ENCODE peak calls at places on chromosomes 12 and 14, in four cellular contexts. S is H1, G is SK-N-SH, M is HCT116. Q is an unnamed sample.

GRCh38 chr12:27163048-27163715 is 80.8 kb upstream of the C12orf71 start:
- DNase-seq in S (no peak), G (no peak), M (no peak), Q (peak)

GRCh38 chr12:26286186-26286585 is 90.8 kb downstream of the SSPN start:
- DNase-seq in S (no peak), G (no peak), M (no peak), Q (no peak)

GRCh38 chr12:71014180-71014785 is 93.7 kb upstream of the PTPRR start:
- DNase-seq in S (no peak), G (peak), M (peak), Q (no peak)

GRCh38 chr12:29415111-29415510 is 34.1 kb upstream of the ERGIC2 start:
- DNase-seq in S (no peak), G (no peak), M (no peak), Q (no peak)

GRCh38 chr14:30020271-30020670 is 92.6 kb upstream of the PRKD1 start:
- DNase-seq in S (no peak), G (no peak), M (no peak), Q (no peak)

GRCh38 chr12:3604750-3605638 is 114.0 kb downstream of the PRMT8 start:
- DNase-seq in S (peak), G (peak), M (no peak), Q (no peak)

GRCh38 chr12:1907652-1908611 is 10.5 kb downstream of the CACNA2D4 start:
- DNase-seq in S (peak), G (no peak), M (no peak), Q (no peak)

GRCh38 chr12:68420225-68421008 is 88.3 kb upstream of the MDM1 start:
- DNase-seq in S (no peak), G (no peak), M (no peak), Q (no peak)

GRCh38 chr14:29584992-29585391 is 342.7 kb downstream of the PRKD1 start:
- DNase-seq in S (no peak), G (no peak), M (no peak), Q (no peak)

GRCh38 chr14:101499513-101499912 is 61.8 kb upstream of the DIO3 start:
- DNase-seq in S (no peak), G (no peak), M (no peak), Q (no peak)

GRCh38 chr12:13234045-13234641 is 37.6 kb downstream of the EMP1 start:
- DNase-seq in S (peak), G (peak), M (peak), Q (no peak)

GRCh38 chr12:98618952-98619351 is 25.5 kb downstream of the SLC25A3 start:
- DNase-seq in S (no peak), G (no peak), M (no peak), Q (no peak)

GRCh38 chr14:59154383-59154782 is 34.1 kb upstream of the DAAM1 start:
- DNase-seq in S (no peak), G (no peak), M (no peak), Q (no peak)

GRCh38 chr12:49930515-49931288 is 19.8 kb upstream of the AQP2 start:
- DNase-seq in S (no peak), G (no peak), M (no peak), Q (peak)

GRCh38 chr14:69262516-69262915 is 2.6 kb downstream of the GALNT16 start:
- DNase-seq in S (no peak), G (no peak), M (no peak), Q (no peak)

GRCh38 chr12:129049917-129050316 is 196.6 kb downstream of the GLT1D1 start:
- DNase-seq in S (no peak), G (no peak), M (no peak), Q (no peak)

DNA sequence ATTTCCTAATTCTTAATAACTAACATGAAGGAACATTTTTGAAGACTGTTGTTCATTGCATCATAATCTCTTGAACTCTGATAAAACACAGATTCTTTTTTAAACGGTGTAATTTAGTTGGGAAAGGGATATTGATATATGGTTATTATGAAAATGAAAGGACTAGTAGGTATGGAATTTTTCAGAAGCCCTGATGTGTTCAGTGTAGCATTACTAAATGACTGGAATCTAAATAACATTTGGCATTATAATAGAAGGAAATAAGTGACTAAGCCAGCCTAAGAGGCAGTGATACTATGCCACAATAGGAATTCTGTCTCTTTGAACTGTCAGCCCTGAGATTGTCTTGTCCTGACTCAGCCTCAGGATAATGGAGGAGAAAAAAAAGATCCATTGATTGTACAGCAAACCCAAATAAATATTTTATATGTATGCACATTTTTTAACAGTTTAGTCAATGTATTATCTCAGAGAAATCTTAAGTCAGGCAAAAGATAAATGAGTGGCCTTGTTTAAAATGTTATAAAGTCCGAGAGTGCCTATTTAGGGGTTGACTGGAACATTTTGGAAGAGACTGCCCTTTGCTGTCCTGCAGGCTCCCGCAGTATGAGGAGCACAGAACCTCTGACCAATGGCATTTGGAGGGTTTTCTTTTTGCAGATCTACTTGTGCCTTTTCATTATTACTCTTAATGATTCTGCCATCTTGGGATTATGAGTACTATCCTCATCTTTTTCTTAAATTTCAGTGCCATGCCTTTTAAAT is 271.2 kb downstream of the EGLN3 start:
- DNase-seq in S (no peak), G (no peak), M (no peak), Q (no peak)
- TF ChIP-seq SIN3A in S (no peak), G (peak), M (no peak), Q (no peak)

GRCh38 chr12:106760184-106760531 is 14.3 kb upstream of the RIC8B start:
- DNase-seq in S (no peak), G (no peak), M (no peak), Q (no peak)
- TF ChIP-seq SIN3A in S (no peak), G (no peak), M (no peak), Q (no peak)

GRCh38 chr12:126926023-126926600 is 1340.9 kb upstream of the TMEM132C start:
- DNase-seq in S (no peak), G (no peak), M (no peak), Q (no peak)
- TF ChIP-seq SIN3A in S (no peak), G (no peak), M (no peak), Q (no peak)

DNA sequence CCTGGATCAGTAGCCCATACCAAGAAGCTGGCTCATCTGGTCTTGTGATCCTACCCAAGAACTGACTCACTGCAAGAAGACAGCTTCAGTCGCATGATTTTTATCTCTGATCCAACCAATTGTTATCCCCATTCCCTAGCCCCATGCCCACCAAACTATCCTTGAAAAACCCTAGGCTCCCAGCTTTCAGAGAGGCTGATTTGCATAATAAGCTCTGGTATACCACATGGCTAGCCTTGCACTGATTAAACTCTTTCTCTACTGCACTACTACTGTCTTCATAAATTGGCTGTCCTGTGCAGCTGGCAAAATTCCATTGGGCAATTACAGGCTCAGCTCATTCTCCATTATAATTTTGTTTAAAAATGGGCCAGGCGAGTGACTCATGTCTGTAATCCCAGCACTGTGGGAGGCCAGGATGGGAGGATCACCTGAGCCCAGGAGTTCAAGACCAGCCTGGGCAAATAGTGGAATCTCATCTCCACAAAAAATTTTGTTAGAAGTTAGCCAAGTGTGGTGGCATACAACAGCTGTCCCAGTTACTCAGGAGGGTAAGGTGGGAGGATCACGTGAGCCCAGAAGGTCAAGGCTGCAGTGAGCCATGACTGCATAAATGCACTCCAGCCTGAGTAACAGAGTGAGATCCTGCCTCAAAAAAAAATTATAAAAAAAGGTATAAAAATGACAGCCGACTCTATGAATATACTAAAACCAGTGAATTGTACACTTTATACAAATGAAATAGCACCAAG is 76.7 kb upstream of the EIF5 start:
- DNase-seq in S (peak), G (no peak), M (no peak), Q (no peak)
- TF ChIP-seq SIN3A in S (no peak), G (no peak), M (no peak), Q (no peak)

GRCh38 chr14:88840926-88841325 is 16.5 kb downstream of the TTC8 start:
- DNase-seq in S (no peak), G (no peak), M (no peak), Q (no peak)
- TF ChIP-seq SIN3A in S (no peak), G (no peak), M (no peak), Q (no peak)

GRCh38 chr12:76078748-76079147 is 5.7 kb downstream of the NAP1L1 start:
- DNase-seq in S (no peak), G (no peak), M (no peak), Q (no peak)
- TF ChIP-seq SIN3A in S (no peak), G (no peak), M (no peak), Q (no peak)

DNA sequence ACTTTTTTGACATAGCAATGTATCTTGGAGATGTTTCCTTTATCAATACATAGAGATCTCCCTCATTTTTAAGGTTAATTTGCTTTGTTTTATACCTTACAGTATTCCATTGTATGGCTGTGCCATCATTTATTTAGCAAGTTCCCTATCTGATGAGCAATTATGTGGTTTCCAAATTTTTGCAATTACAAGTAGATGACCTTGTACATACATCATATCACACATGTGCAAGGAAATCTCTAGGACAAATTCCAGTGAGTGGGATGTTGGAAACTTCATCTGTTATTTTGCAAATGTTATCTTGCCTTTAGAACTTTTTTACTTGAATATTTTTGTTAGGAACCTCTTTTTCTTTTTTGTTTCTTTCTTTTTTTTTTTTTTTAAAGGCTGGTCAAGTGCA is 49.7 kb downstream of the DRAM1 start:
- DNase-seq in S (no peak), G (no peak), M (no peak), Q (no peak)
- TF ChIP-seq SIN3A in S (no peak), G (no peak), M (no peak), Q (no peak)

GRCh38 chr14:44339256-44339655 is 167.8 kb downstream of the FSCB start:
- DNase-seq in S (no peak), G (no peak), M (no peak), Q (no peak)
- TF ChIP-seq SIN3A in S (no peak), G (no peak), M (no peak), Q (no peak)

GRCh38 chr14:88551936-88552565 is 2.8 kb downstream of the PTPN21 start:
- DNase-seq in S (peak), G (peak), M (no peak), Q (no peak)
- TF ChIP-seq SIN3A in S (no peak), G (no peak), M (no peak), Q (no peak)

Q was measured in Panc1.